ENCODE peak calls at places on chromosomes 5 and 9, in seven cellular contexts. X, B, I, Q, E, C and F are unnamed samples.

GRCh38 chr9:71793386-71794105 is 25.2 kb upstream of the CEMIP2 start:
- DNase-seq in X (peak; percentile 44), B (no peak), I (no peak), Q (no peak), E (peak; percentile 88), C (peak; percentile 30), F (peak; percentile 80)

GRCh38 chr5:1511651-1512540 is 11.9 kb downstream of the LPCAT1 start:
- DNase-seq in X (no peak), B (peak; percentile 47), I (peak; percentile 12), Q (peak; percentile 11), E (no peak), C (peak; percentile 46), F (peak; percentile 67)

GRCh38 chr5:138391859-138392386 is 39.4 kb downstream of the KDM3B start:
- DNase-seq in X (no peak), B (peak; percentile 43), I (peak; percentile 28), Q (no peak), E (no peak), C (no peak), F (no peak)

GRCh38 chr9:83491995-83492394 is 46.2 kb downstream of the FRMD3 start:
- DNase-seq in X (no peak), B (no peak), I (no peak), Q (no peak), E (no peak), C (peak; percentile 40), F (no peak)

GRCh38 chr5:56508249-56508648 is 275.1 kb upstream of the ANKRD55 start:
- DNase-seq in X (no peak), B (no peak), I (no peak), Q (no peak), E (no peak), C (no peak), F (no peak)

GRCh38 chr5:56838409-56839039 is 23.2 kb downstream of the MAP3K1 start:
- DNase-seq in X (peak; percentile 47), B (peak; percentile 58), I (peak; percentile 18), Q (no peak), E (peak; percentile 60), C (peak; percentile 79), F (peak; percentile 78)

GRCh38 chr5:104186100-104186499 is 623.5 kb upstream of the NUDT12 start:
- DNase-seq in X (no peak), B (peak; percentile 68), I (no peak), Q (no peak), E (peak; percentile 57), C (peak; percentile 51), F (no peak)

GRCh38 chr5:90472783-90473182 is 1.8 kb downstream of the MBLAC2 start:
- DNase-seq in X (no peak), B (no peak), I (no peak), Q (no peak), E (no peak), C (no peak), F (no peak)

GRCh38 chr5:91189480-91190332 is 193.4 kb downstream of the ARRDC3 start:
- DNase-seq in X (no peak), B (peak; percentile 52), I (peak; percentile 58), Q (peak; percentile 55), E (no peak), C (peak; percentile 88), F (peak; percentile 85)

GRCh38 chr5:171867786-171868185 is 82.2 kb downstream of the SMIM23 start:
- DNase-seq in X (no peak), B (peak; percentile 41), I (no peak), Q (no peak), E (no peak), C (peak; percentile 75), F (peak; percentile 33)

GRCh38 chr9:18707489-18708210 is 233.7 kb downstream of the ADAMTSL1 start:
- DNase-seq in X (no peak), B (no peak), I (no peak), Q (no peak), E (no peak), C (peak; percentile 6), F (peak; percentile 56)

GRCh38 chr5:34012791-34013190 is 4.9 kb upstream of the AMACR start:
- DNase-seq in X (no peak), B (no peak), I (no peak), Q (no peak), E (no peak), C (no peak), F (peak; percentile 53)

GRCh38 chr5:42526179-42526578 is 102.9 kb downstream of the GHR start:
- DNase-seq in X (no peak), B (no peak), I (no peak), Q (no peak), E (no peak), C (no peak), F (no peak)

GRCh38 chr9:2411459-2412215 is 209.9 kb upstream of the VLDLR start:
- DNase-seq in X (peak; percentile 66), B (no peak), I (no peak), Q (no peak), E (peak; percentile 67), C (peak; percentile 40), F (peak; percentile 66)

GRCh38 chr9:92671323-92671722 is 1.4 kb upstream of the IPPK start:
- DNase-seq in X (no peak), B (peak; percentile 83), I (peak; percentile 68), Q (peak; percentile 51), E (peak; percentile 40), C (peak; percentile 95), F (peak; percentile 76)

GRCh38 chr9:21465859-21466518 is 16.1 kb downstream of the IFNE start:
- DNase-seq in X (no peak), B (peak; percentile 36), I (no peak), Q (no peak), E (peak; percentile 84), C (peak; percentile 82), F (peak; percentile 71)

GRCh38 chr9:16868706-16869105 is 1.8 kb downstream of the BNC2 start:
- DNase-seq in X (no peak), B (no peak), I (no peak), Q (no peak), E (no peak), C (peak; percentile 54), F (no peak)

GRCh38 chr5:82975396-82975795 is 101.8 kb downstream of the TMEM167A start:
- DNase-seq in X (no peak), B (peak; percentile 16), I (no peak), Q (no peak), E (peak; percentile 63), C (no peak), F (no peak)

GRCh38 chr9:72980600-72981265 is 27.9 kb upstream of the ALDH1A1 start:
- DNase-seq in X (no peak), B (no peak), I (no peak), Q (no peak), E (no peak), C (no peak), F (no peak)

GRCh38 chr5:10793785-10794184 is 32.8 kb upstream of the DAP start:
- DNase-seq in X (no peak), B (no peak), I (no peak), Q (no peak), E (no peak), C (no peak), F (no peak)

GRCh38 chr5:68919988-68920490 is 173.8 kb upstream of the SLC30A5 start:
- DNase-seq in X (no peak), B (no peak), I (no peak), Q (no peak), E (no peak), C (no peak), F (no peak)
- H3K4me3 ChIP-seq in X (no peak overlapping the region), B (no peak overlapping the region), I (no peak overlapping the region), Q (no peak overlapping the region), E (no peak overlapping the region), C (no peak overlapping the region), F (no peak overlapping the region)

GRCh38 chr5:140800816-140801493 is at the start of gene PCDHA3:
- DNase-seq in X (no peak), B (peak; percentile 14), I (no peak), Q (no peak), E (peak; percentile 74), C (peak; percentile 39), F (peak; percentile 31)

GRCh38 chr5:140802781-140803271 is 2.0 kb downstream of the PCDHA3 start:
- DNase-seq in X (no peak), B (no peak), I (no peak), Q (no peak), E (no peak), C (no peak), F (no peak)

GRCh38 chr5:140796718-140797095 is 2.1 kb downstream of the PCDHA2 start:
- DNase-seq in X (no peak), B (no peak), I (no peak), Q (no peak), E (no peak), C (no peak), F (no peak)

GRCh38 chr5:140806834-140807775 is at the start of gene PCDHA4:
- DNase-seq in X (no peak), B (peak; percentile 42), I (no peak), Q (peak; percentile 45), E (peak; percentile 88), C (peak; percentile 25), F (peak; percentile 9)

DNA sequence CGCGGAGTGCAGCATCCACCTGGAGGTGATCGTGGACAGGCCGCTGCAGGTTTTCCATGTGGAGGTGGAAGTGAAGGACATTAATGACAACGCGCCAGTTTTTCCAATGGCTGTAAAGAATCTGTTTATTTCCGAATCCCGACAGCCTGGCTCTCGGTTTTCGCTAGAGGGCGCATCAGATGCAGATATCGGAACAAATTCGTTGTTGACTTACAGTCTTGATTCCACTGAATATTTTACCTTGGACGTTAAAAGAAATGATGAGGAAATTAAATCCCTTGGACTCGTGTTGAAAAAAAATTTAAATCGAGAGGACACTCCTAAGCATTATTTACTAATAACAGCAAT is 611 bp downstream of the PCDHA3 start:
- DNase-seq in X (no peak), B (no peak), I (peak; percentile 21), Q (no peak), E (peak; percentile 58), C (peak; percentile 9), F (no peak)
- H3K4me3 ChIP-seq in X (no peak overlapping the region), B (no peak overlapping the region), I (no peak overlapping the region), Q (peak overlapping the region; percentile 2), E (peak overlapping the region; percentile 50), C (no peak overlapping the region), F (peak overlapping the region; percentile 43)

DNA sequence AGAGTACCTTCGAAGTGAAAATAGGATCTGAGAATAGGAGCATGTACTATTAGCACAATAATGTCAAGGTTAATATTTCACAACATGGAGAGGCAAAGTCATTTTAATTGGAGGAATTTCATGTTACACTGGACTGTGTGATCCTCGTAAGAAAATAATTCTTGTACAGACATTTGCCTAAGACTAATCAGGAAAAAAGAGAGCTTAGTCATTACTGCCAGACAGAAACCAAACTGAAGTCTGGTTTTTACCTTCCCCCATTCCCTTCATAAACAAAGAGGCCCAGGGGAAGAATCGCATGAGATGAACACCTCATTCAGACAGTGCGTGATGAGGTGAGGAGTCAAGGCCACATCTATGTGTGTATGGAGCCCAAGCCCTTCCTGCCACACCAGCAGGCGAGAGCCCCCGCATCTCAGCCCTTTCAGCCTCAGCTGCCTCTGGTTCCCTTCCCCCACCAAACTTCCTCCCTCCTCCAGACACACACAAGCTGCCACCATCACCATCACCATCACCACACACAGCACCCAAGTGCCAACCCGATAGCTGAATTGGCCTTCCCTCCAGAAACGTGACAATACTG is 135.8 kb upstream of the ABCA1 start:
- DNase-seq in X (peak; percentile 93), B (peak; percentile 95), I (no peak), Q (peak; percentile 27), E (no peak), C (peak; percentile 97), F (peak; percentile 93)
- H3K4me3 ChIP-seq in X (no peak overlapping the region), B (no peak overlapping the region), I (no peak overlapping the region), Q (no peak overlapping the region), E (no peak overlapping the region), C (no peak overlapping the region), F (no peak overlapping the region)

GRCh38 chr5:66443462-66444130 is 152.6 kb upstream of the MAST4 start:
- DNase-seq in X (no peak), B (no peak), I (no peak), Q (no peak), E (no peak), C (peak; percentile 64), F (no peak)
- H3K4me3 ChIP-seq in X (no peak overlapping the region), B (no peak overlapping the region), I (no peak overlapping the region), Q (no peak overlapping the region), E (no peak overlapping the region), C (no peak overlapping the region), F (no peak overlapping the region)

GRCh38 chr9:69131682-69132081 is 42.4 kb upstream of the TJP2 start:
- DNase-seq in X (peak; percentile 89), B (peak; percentile 98), I (no peak), Q (peak; percentile 34), E (no peak), C (peak; percentile 91), F (peak; percentile 96)
- H3K4me3 ChIP-seq in X (no peak overlapping the region), B (no peak overlapping the region), I (no peak overlapping the region), Q (no peak overlapping the region), E (no peak overlapping the region), C (no peak overlapping the region), F (no peak overlapping the region)